ENCODE peak calls at places on chromosomes 12 and 14, in four cellular contexts. Z is transverse colon, K is SK-N-SH, J is AG04450. B is an unnamed sample.

GRCh38 chr12:91349451-91349850 is 166.8 kb upstream of the DCN start:
- DNase-seq in K (no peak), J (no peak), Z (no peak), B (no peak)

GRCh38 chr14:71618716-71619115 is 313.5 kb upstream of the RGS6 start:
- DNase-seq in Z (no peak), J (no peak), K (no peak), B (no peak)

GRCh38 chr12:1583421-1584078 is 10.8 kb downstream of the FBXL14 start:
- DNase-seq in J (peak; percentile 86), Z (peak; percentile 85), K (peak; percentile 81), B (peak; percentile 44)

GRCh38 chr14:59254911-59255545 is 66.6 kb downstream of the DAAM1 start:
- DNase-seq in K (peak; percentile 12), J (no peak), Z (no peak), B (no peak)

GRCh38 chr14:36773136-36773540 is 111.5 kb downstream of the PAX9 start:
- DNase-seq in J (no peak), K (no peak), Z (no peak), B (no peak)

GRCh38 chr12:6114476-6114870 is 10.0 kb downstream of the VWF start:
- DNase-seq in Z (no peak), J (no peak), K (no peak), B (no peak)

GRCh38 chr14:70585221-70585620 is 15.2 kb downstream of the MED6 start:
- DNase-seq in Z (no peak), K (no peak), J (no peak), B (no peak)

GRCh38 chr12:70732287-70732686 is 95.1 kb upstream of the PTPRB start:
- DNase-seq in Z (no peak), J (no peak), K (no peak), B (no peak)

GRCh38 chr14:30559638-30560071 is 697 bp downstream of the G2E3 start:
- DNase-seq in K (peak; percentile 39), Z (no peak), J (no peak), B (no peak)

GRCh38 chr14:51093371-51094281 is 1.3 kb downstream of the TRIM9 start:
- DNase-seq in K (peak; percentile 80), Z (peak; percentile 54), J (no peak), B (peak; percentile 17)

GRCh38 chr12:121038861-121039654 is at the start of gene OASL:
- DNase-seq in Z (peak; percentile 77), K (peak; percentile 34), J (no peak), B (peak; percentile 51)

GRCh38 chr14:69543341-69544249 is 31.1 kb downstream of the CCDC177 start:
- DNase-seq in J (peak; percentile 69), K (no peak), Z (peak; percentile 35), B (no peak)

GRCh38 chr12:69866698-69867097 is 41.7 kb downstream of the MYRFL start:
- DNase-seq in Z (no peak), K (no peak), J (no peak), B (no peak)

GRCh38 chr12:4030938-4031702 is 157.9 kb upstream of the PARP11 start:
- DNase-seq in J (peak; percentile 96), K (peak; percentile 81), Z (peak; percentile 92), B (peak; percentile 76)

GRCh38 chr12:109173443-109174240 is 57.3 kb downstream of the ACACB start:
- DNase-seq in K (no peak), Z (no peak), J (no peak), B (no peak)

GRCh38 chr12:122031342-122032216 is 9.9 kb downstream of the BCL7A start:
- DNase-seq in K (peak; percentile 84), J (no peak), Z (peak; percentile 59), B (no peak)

GRCh38 chr12:99810718-99811593 is 163.4 kb downstream of the GARIN6 start:
- DNase-seq in K (peak; percentile 21), J (no peak), Z (no peak), B (no peak)

GRCh38 chr14:64444984-64445845 is 20.1 kb upstream of the AKAP5 start:
- DNase-seq in J (peak; percentile 42), K (peak; percentile 56), Z (peak; percentile 45), B (no peak)

GRCh38 chr12:20154060-20154459 is 214.3 kb upstream of the PDE3A start:
- DNase-seq in Z (no peak), K (no peak), J (no peak), B (no peak)

GRCh38 chr12:12428961-12429657 is 72.2 kb downstream of the BORCS5 start:
- DNase-seq in K (no peak), Z (no peak), J (no peak), B (no peak)

GRCh38 chr14:96274122-96274910 is 18.3 kb downstream of the BDKRB1 start:
- DNase-seq in K (peak; percentile 61), J (peak; percentile 91), Z (no peak), B (no peak)

DNA sequence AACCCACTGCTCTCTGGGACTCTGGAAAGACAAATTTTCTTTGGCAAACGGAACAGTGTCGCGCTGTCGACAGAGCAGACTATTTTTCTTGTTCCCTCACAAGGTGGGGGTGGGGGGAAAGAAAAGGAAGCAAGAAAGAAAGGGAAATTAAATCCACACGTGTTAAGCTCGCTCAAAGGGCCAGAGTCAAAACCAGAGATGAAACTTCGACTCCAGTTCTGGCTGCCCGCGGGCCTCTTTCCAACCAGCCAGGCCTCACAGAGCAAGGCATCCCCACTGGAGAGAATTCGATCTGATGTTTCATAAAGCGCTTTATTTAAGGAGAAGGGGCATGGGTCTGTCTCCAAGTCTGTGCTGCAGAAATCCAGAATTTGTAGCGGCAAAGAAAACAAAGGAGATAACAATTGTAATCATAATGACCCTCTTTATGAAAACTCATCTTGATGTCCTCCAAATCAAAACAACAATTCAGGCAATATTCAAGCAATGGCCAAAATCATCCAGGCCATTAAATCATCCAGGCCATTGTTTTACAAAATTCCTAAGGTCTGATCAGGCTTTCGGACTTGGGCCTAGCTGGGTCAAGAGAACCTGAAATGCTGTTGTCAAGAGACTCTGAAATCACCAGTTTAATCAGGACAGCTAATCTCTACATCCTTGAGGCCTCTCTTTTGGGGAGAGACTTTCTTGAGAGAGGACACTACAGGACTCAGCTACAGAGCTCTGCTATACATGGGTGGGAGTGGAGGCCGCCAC is 5.3 kb upstream of the TBX5 start:
- DNase-seq in J (no peak), Z (no peak), K (no peak), B (no peak)
- H3K27me3 ChIP-seq in J (no peaks in the 10 kb centered on the region), Z (peaks cover 100% of the 10 kb centered on the region), K (peaks cover 98% of the 10 kb centered on the region), B (peaks cover 95% of the 10 kb centered on the region)

DNA sequence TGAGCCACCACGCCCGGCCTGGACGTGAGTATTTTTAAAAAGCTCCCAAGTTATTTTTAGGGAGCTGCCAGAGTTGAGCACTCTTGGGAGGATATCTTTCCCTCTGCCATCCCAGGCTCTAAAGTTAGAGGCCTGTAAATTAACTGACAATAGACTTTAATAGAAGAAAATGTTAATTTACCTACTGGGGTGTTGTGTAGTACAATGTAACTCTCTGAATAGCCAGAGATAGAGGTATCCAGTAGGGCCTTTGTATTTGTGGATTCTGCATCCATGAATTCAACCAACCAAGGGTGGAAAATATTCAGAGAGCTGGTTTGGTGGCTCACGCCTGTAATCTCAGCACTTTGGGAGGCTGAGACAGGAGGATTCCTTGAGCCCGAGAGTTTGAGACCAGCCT is 7.6 kb upstream of the PIGH start:
- DNase-seq in K (no peak), Z (no peak), J (no peak), B (no peak)
- H3K27me3 ChIP-seq in K (no peaks in the 10 kb centered on the region), Z (no peaks in the 10 kb centered on the region), J (peaks cover 13% of the 10 kb centered on the region), B (no peaks in the 10 kb centered on the region)

DNA sequence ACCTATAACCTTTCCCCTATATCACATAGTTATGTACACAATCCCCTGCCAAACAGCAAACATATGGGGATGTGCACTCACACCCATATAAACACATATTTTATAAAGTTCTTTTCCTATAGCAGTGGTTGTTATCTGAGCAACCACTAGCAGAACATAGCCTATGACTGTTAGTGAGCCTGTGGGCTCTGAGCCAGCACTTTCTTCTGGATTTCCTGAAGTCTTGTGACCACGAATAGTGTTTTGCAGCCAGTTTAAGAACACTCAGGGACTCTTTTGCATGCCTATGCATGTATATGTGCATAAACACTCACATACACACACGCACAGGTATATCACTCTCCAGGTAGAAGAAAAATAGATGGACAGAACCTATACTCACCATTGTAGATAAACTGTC is 17.1 kb downstream of the TESPA1 start:
- DNase-seq in Z (peak; percentile 22), J (no peak), K (no peak), B (no peak)
- H3K27me3 ChIP-seq in Z (no peaks in the 10 kb centered on the region), J (no peaks in the 10 kb centered on the region), K (peaks cover 37% of the 10 kb centered on the region), B (no peaks in the 10 kb centered on the region)

DNA sequence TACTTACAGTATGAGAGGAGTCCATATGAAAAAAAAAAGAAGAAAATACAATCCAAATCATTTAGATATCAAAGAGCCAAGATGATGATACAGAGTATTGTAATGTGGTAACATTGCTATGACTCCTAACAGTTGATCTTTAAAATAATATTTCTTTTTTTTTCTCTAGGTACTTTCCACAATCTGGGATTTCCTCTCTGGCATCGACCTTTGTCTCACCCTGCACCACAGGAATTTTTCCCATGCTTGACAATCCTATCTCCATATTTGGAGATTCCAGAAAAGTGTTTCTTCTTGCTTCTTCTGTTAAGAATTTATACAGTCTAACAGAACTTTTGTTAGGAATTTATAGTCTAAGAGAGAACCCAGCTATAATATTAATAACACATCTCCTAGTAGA is 184.4 kb downstream of the ITPR2 start:
- DNase-seq in J (peak; percentile 83), K (no peak), Z (no peak), B (no peak)
- H3K27me3 ChIP-seq in J (no peaks in the 10 kb centered on the region), K (no peaks in the 10 kb centered on the region), Z (no peaks in the 10 kb centered on the region), B (no peaks in the 10 kb centered on the region)

GRCh38 chr12:209246-209645 is 4.7 kb downstream of the SLC6A12 start:
- DNase-seq in K (no peak), Z (no peak), J (no peak), B (no peak)
- H3K27me3 ChIP-seq in K (peaks cover 18% of the 10 kb centered on the region), Z (peaks cover 25% of the 10 kb centered on the region), J (peaks cover 74% of the 10 kb centered on the region), B (peaks cover 46% of the 10 kb centered on the region)

GRCh38 chr14:61928300-61928699 is 166.1 kb downstream of the SNAPC1 start:
- DNase-seq in Z (no peak), K (no peak), J (no peak), B (no peak)
- H3K27me3 ChIP-seq in Z (peaks cover 3% of the 10 kb centered on the region), K (no peaks in the 10 kb centered on the region), J (no peaks in the 10 kb centered on the region), B (peaks cover 3% of the 10 kb centered on the region)

B was measured in CD4-positive, alpha-beta T cell.